ENCODE peak calls at places on chromosome 12, in ten cellular contexts. Z, Q, X, C, D, A, I, N, L and R are unnamed samples.
A peak's percentile ranks its signal among the peaks of the same experiment; 100 is the strongest.

GRCh38 chr12:32273712-32274111 is 125.6 kb upstream of the FGD4 start:
- DNase-seq in Z (no peak), Q (peak; percentile 78), X (no peak), C (no peak), D (no peak), A (no peak), I (no peak), N (peak; percentile 38), L (no peak), R (peak; percentile 41)

GRCh38 chr12:111029732-111030131 is 109.4 kb upstream of the MYL2 start:
- DNase-seq in Z (no peak), Q (no peak), X (no peak), C (no peak), D (no peak), A (no peak), I (no peak), N (no peak), L (no peak), R (no peak)

GRCh38 chr12:78241472-78241871 is 410.8 kb downstream of the NAV3 start:
- DNase-seq in Z (no peak), Q (peak; percentile 30), X (no peak), C (no peak), D (no peak), A (no peak), I (no peak), N (no peak), L (no peak), R (no peak)

GRCh38 chr12:120265203-120265482 is 387 bp downstream of the PXN start:
- DNase-seq in Z (no peak), Q (no peak), X (no peak), C (peak; percentile 47), D (peak; percentile 18), A (no peak), I (no peak), N (no peak), L (no peak), R (no peak)

GRCh38 chr12:3362751-3363150 is 128.3 kb upstream of the PRMT8 start:
- DNase-seq in Z (no peak), Q (no peak), X (no peak), C (no peak), D (no peak), A (no peak), I (peak; percentile 4), N (no peak), L (no peak), R (no peak)

GRCh38 chr12:50537538-50537919 is 32.7 kb downstream of the DIP2B start:
- DNase-seq in Z (no peak), Q (peak; percentile 18), X (peak; percentile 80), C (no peak), D (no peak), A (no peak), I (peak; percentile 40), N (no peak), L (peak; percentile 29), R (no peak)

GRCh38 chr12:71321130-71321529 is 118.5 kb upstream of the LGR5 start:
- DNase-seq in Z (no peak), Q (no peak), X (no peak), C (no peak), D (no peak), A (no peak), I (no peak), N (no peak), L (no peak), R (no peak)

GRCh38 chr12:58172433-58173073 is 231.2 kb downstream of the ATP23 start:
- DNase-seq in Z (no peak), Q (no peak), X (no peak), C (no peak), D (no peak), A (no peak), I (no peak), N (no peak), L (no peak), R (no peak)

GRCh38 chr12:106054016-106054415 is 84.7 kb downstream of the NUAK1 start:
- DNase-seq in Z (no peak), Q (no peak), X (no peak), C (no peak), D (no peak), A (no peak), I (no peak), N (no peak), L (no peak), R (no peak)

GRCh38 chr12:106062693-106063092 is 76.1 kb downstream of the NUAK1 start:
- DNase-seq in Z (no peak), Q (no peak), X (no peak), C (no peak), D (no peak), A (no peak), I (no peak), N (no peak), L (no peak), R (no peak)

GRCh38 chr12:106063826-106064575 is 74.8 kb downstream of the NUAK1 start:
- DNase-seq in Z (no peak), Q (no peak), X (no peak), C (no peak), D (no peak), A (no peak), I (no peak), N (no peak), L (no peak), R (no peak)

GRCh38 chr12:106058256-106059182 is 80.2 kb downstream of the NUAK1 start:
- DNase-seq in Z (no peak), Q (no peak), X (no peak), C (no peak), D (no peak), A (no peak), I (no peak), N (no peak), L (peak; percentile 43), R (no peak)
- H3K4me3 ChIP-seq in Z (no peak overlapping the region), Q (no peak overlapping the region), X (no peak overlapping the region), C (no peak overlapping the region), D (no peak overlapping the region), A (no peak overlapping the region), I (no peak overlapping the region), N (no peak overlapping the region), L (no peak overlapping the region), R (no peak overlapping the region)

GRCh38 chr12:79451365-79451764 is 239.4 kb downstream of the PAWR start:
- DNase-seq in Z (no peak), Q (no peak), X (no peak), C (no peak), D (no peak), A (no peak), I (no peak), N (no peak), L (peak; percentile 8), R (no peak)

GRCh38 chr12:79448816-79449215 is 241.9 kb downstream of the PAWR start:
- DNase-seq in Z (no peak), Q (no peak), X (no peak), C (no peak), D (no peak), A (no peak), I (no peak), N (no peak), L (no peak), R (no peak)

GRCh38 chr12:79454338-79454777 is 236.4 kb downstream of the PAWR start:
- DNase-seq in Z (no peak), Q (no peak), X (no peak), C (peak; percentile 68), D (no peak), A (no peak), I (no peak), N (no peak), L (peak; percentile 77), R (no peak)

GRCh38 chr12:79452906-79453305 is 237.9 kb downstream of the PAWR start:
- DNase-seq in Z (no peak), Q (no peak), X (no peak), C (no peak), D (no peak), A (no peak), I (no peak), N (no peak), L (no peak), R (no peak)

DNA sequence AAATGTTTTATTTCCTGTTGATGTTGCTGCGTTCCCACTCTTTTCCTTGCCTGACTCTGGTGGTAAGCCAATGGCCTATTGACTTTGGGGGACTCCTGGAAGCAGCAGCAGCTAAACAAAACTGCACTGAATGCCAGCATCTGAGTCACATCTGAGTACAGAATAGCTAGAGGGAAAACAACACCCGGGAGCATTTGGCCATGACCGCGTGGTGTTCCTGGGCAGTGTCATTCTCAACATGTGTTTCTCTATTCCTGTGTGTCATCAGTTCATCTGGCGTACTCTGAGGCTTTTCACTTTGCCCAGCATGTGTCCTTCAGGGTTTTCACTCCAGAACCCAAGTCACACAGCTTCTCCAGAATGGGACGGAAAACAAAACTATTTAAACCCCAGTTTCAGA is 238.8 kb downstream of the PAWR start:
- DNase-seq in Z (no peak), Q (no peak), X (peak; percentile 80), C (peak; percentile 86), D (peak; percentile 23), A (no peak), I (peak; percentile 64), N (no peak), L (peak; percentile 96), R (no peak)
- H3K4me3 ChIP-seq in Z (no peak overlapping the region), Q (no peak overlapping the region), X (no peak overlapping the region), C (no peak overlapping the region), D (no peak overlapping the region), A (no peak overlapping the region), I (no peak overlapping the region), N (no peak overlapping the region), L (no peak overlapping the region), R (no peak overlapping the region)

GRCh38 chr12:106429636-106430035 is 72.1 kb downstream of the POLR3B start:
- DNase-seq in Z (no peak), Q (no peak), X (no peak), C (no peak), D (no peak), A (no peak), I (no peak), N (no peak), L (no peak), R (no peak)

GRCh38 chr12:106433055-106433454 is 75.5 kb downstream of the POLR3B start:
- DNase-seq in Z (no peak), Q (no peak), X (no peak), C (no peak), D (no peak), A (no peak), I (no peak), N (no peak), L (no peak), R (no peak)

GRCh38 chr12:106429043-106429552 is 71.5 kb downstream of the POLR3B start:
- DNase-seq in Z (no peak), Q (no peak), X (no peak), C (no peak), D (no peak), A (no peak), I (no peak), N (no peak), L (no peak), R (no peak)

GRCh38 chr12:106434521-106434920 is 77.0 kb downstream of the POLR3B start:
- DNase-seq in Z (no peak), Q (no peak), X (no peak), C (no peak), D (no peak), A (no peak), I (no peak), N (no peak), L (no peak), R (no peak)

DNA sequence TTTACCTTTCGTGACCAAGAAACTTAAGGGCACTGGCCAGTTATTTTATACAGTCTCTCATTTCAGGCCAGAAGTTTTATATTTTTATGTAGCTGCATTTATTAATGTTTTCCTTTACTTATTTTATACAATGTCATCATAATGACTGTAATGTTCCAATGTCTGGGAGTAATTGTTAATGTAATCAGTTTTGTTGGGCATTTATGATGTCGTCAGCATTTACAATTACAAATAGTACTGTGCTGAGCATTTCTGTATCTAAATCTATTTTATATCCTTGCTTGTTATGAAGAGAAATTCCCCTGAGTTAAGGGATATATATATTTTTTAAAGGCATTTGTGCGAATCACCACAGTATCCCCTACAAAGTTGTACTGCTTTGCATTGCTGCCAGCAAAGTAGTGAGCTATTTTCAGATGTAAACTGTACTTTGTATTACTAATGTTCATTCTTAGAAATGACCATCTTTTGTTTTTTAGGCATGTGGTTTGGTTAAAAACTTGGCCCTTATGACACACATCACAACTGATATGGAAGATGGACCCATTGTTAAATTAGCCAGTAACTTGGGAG is 74.4 kb downstream of the POLR3B start:
- DNase-seq in Z (no peak), Q (no peak), X (no peak), C (no peak), D (no peak), A (no peak), I (no peak), N (no peak), L (no peak), R (no peak)
- H3K4me3 ChIP-seq in Z (no peak overlapping the region), Q (no peak overlapping the region), X (no peak overlapping the region), C (no peak overlapping the region), D (no peak overlapping the region), A (no peak overlapping the region), I (no peak overlapping the region), N (no peak overlapping the region), L (no peak overlapping the region), R (no peak overlapping the region)

DNA sequence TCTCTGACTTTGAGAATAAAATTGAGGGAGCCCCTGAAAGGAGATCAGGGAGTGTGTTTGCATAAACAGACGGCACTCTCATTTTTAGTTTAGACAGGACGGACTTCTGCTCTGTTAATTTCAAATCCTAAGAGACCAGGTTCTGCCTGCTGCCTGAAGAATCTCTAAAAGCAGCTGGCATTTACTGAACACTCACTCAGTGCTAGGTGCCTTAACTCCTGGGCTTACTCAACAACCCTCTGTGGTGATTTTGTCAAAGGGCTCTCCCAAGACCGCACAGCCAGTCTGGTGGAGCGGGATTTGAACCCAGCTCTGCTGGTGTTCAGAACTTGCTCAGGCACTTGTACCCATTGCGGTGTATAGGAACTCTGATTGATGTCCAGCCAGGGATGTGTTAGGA is 2.2 kb downstream of the ORAI1 start:
- DNase-seq in Z (no peak), Q (no peak), X (no peak), C (no peak), D (no peak), A (no peak), I (no peak), N (no peak), L (no peak), R (no peak)
- H3K4me3 ChIP-seq in Z (peak overlapping the region; percentile 96), Q (no peak overlapping the region), X (peak overlapping the region; percentile 73), C (no peak overlapping the region), D (no peak overlapping the region), A (no peak overlapping the region), I (no peak overlapping the region), N (peak overlapping the region; percentile 71), L (no peak overlapping the region), R (peak overlapping the region; percentile 89)